ENCODE peak calls at places on chromosomes 12 and 14, in five cellular contexts. N is choroid plexus epithelial cell, D is WTC11, T is testis, U is heart right ventricle. O is an unnamed sample.

GRCh38 chr14:20278414-20278813 is 27.3 kb downstream of the TTC5 start:
- DNase-seq in N (peak), D (no peak), T (peak), U (no peak), O (no peak)

GRCh38 chr14:47103781-47104180 is 452.2 kb upstream of the RPL10L start:
- DNase-seq in N (no peak), D (no peak), T (no peak), U (no peak), O (no peak)

GRCh38 chr12:28413455-28414109 is 223.3 kb downstream of the CCDC91 start:
- DNase-seq in N (no peak), D (no peak), T (no peak), U (no peak), O (no peak)

GRCh38 chr14:78188882-78189281 is 18.7 kb downstream of the NRXN3 start:
- DNase-seq in N (no peak), D (no peak), T (no peak), U (no peak), O (no peak)

GRCh38 chr12:81492131-81492720 is 266.9 kb downstream of the PPFIA2 start:
- DNase-seq in N (peak), D (no peak), T (no peak), U (peak), O (no peak)

GRCh38 chr14:64196668-64197411 is 97.3 kb downstream of the ESR2 start:
- DNase-seq in N (peak), D (peak), T (peak), U (peak), O (no peak)

GRCh38 chr14:94122438-94122837 is 7.0 kb downstream of the IFI27L2 start:
- DNase-seq in N (no peak), D (no peak), T (no peak), U (no peak), O (no peak)

GRCh38 chr14:73338551-73338950 is 101.2 kb downstream of the PAPLN start:
- DNase-seq in N (no peak), D (no peak), T (no peak), U (no peak), O (no peak)

GRCh38 chr12:62934799-62935674 is at the start of gene PPM1H:
- DNase-seq in N (peak), D (peak), T (peak), U (peak), O (no peak)
- TF ChIP-seq CTCF in N (peak), D (peak), T (peak), U (peak), O (peak)

DNA sequence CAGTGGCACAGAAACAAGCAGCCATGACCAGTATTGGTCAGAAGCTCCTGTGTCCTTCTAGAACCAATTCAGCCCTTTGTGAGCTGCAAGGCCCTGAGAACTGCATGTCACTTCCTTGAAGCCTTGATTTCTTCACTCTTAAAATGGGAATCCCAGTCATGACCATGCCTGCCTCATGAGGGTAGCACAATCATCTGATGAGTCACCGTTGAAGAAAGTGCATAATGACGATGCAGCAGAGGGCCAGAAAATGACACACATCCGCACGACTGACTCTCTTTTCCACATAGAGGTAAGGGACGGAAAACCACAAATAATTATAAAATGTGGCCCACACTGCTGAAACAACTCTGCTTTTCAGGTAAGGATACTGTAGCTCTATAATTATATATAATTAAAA is 777.4 kb downstream of the BCL11B start:
- DNase-seq in N (no peak), D (no peak), T (no peak), U (no peak), O (no peak)
- TF ChIP-seq CTCF in N (no peak), D (no peak), T (no peak), U (no peak), O (no peak)

GRCh38 chr14:104970231-104971068 is 7.7 kb downstream of the AHNAK2 start:
- DNase-seq in N (peak), D (no peak), T (no peak), U (peak), O (peak)

GRCh38 chr14:104973215-104974145 is 4.7 kb downstream of the AHNAK2 start:
- DNase-seq in N (peak), D (no peak), T (peak), U (peak), O (peak)

GRCh38 chr14:104974146-104974541 is 4.0 kb downstream of the AHNAK2 start:
- DNase-seq in N (no peak), D (no peak), T (no peak), U (no peak), O (no peak)

GRCh38 chr14:104971447-104972240 is 6.5 kb downstream of the AHNAK2 start:
- DNase-seq in N (no peak), D (no peak), T (no peak), U (no peak), O (no peak)

GRCh38 chr14:104972301-104973211 is 5.6 kb downstream of the AHNAK2 start:
- DNase-seq in N (no peak), D (no peak), T (no peak), U (no peak), O (no peak)
- TF ChIP-seq CTCF in N (no peak), D (no peak), T (no peak), U (no peak), O (no peak)

DNA sequence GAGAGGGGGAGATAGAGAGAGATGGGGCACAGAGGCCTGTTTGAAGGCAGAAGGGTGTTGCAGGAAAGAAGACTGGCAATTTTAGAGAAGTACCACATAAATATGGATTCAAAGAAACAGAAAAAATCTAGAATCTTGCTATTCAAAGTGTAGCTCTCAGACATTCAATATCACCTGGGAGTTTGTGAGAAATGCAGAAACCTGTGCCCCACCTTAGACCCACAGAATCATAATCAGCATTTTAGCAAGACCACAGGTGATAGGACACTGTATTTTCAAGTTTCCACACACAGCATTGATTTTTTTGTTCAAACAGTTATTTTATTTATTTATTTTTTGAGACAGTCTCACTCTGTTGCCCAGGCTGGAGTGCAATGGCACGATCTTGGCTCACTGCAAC is 3.3 kb downstream of the NEDD8 start:
- DNase-seq in N (no peak), D (no peak), T (no peak), U (no peak), O (no peak)
- TF ChIP-seq CTCF in N (no peak), D (no peak), T (no peak), U (no peak), O (no peak)